ENCODE peak calls at places on chromosomes 4 and X, in nine cellular contexts. Q, E, G, A, O, F, P, R and M are unnamed samples.

GRCh38 chrX:39810901-39811300 is 286.9 kb downstream of the BCOR start:
- DNase-seq in Q (no peak), E (no peak), G (no peak), A (no peak), O (no peak), F (no peak), P (no peak), R (no peak), M (no peak)

GRCh38 chrX:3950373-3950772 is 236.9 kb upstream of the PRKX start:
- DNase-seq in Q (peak; percentile 13), E (no peak), G (no peak), A (no peak), O (no peak), F (no peak), P (no peak), R (no peak), M (no peak)

GRCh38 chr4:153612878-153613277 is 71.2 kb upstream of the TLR2 start:
- DNase-seq in Q (no peak), E (no peak), G (no peak), A (no peak), O (no peak), F (no peak), P (no peak), R (no peak), M (no peak)

GRCh38 chrX:119512145-119512800 is 44.0 kb downstream of the SLC25A5 start:
- DNase-seq in Q (peak; percentile 76), E (peak; percentile 25), G (peak; percentile 79), A (peak; percentile 79), O (peak; percentile 84), F (peak; percentile 53), P (peak; percentile 71), R (peak; percentile 65), M (no peak)

GRCh38 chr4:105520819-105521790 is 31.3 kb upstream of the ARHGEF38 start:
- DNase-seq in Q (peak; percentile 55), E (no peak), G (no peak), A (peak; percentile 63), O (peak; percentile 21), F (no peak), P (no peak), R (no peak), M (no peak)

GRCh38 chr4:153969542-153969941 is 180.7 kb upstream of the SFRP2 start:
- DNase-seq in Q (no peak), E (no peak), G (no peak), A (no peak), O (no peak), F (no peak), P (no peak), R (no peak), M (no peak)

GRCh38 chr4:8534601-8535000 is 45.6 kb upstream of the GPR78 start:
- DNase-seq in Q (no peak), E (no peak), G (no peak), A (no peak), O (no peak), F (no peak), P (no peak), R (no peak), M (no peak)

GRCh38 chr4:56728512-56728911 is 47.4 kb upstream of the HOPX start:
- DNase-seq in Q (no peak), E (no peak), G (no peak), A (no peak), O (no peak), F (no peak), P (peak; percentile 71), R (peak; percentile 82), M (peak; percentile 70)

GRCh38 chrX:44223150-44223549 is 120.3 kb downstream of the EFHC2 start:
- DNase-seq in Q (peak; percentile 61), E (no peak), G (no peak), A (no peak), O (no peak), F (no peak), P (no peak), R (no peak), M (no peak)

GRCh38 chr4:73244941-73245601 is 13.5 kb downstream of the ANKRD17 start:
- DNase-seq in Q (no peak), E (no peak), G (no peak), A (no peak), O (no peak), F (no peak), P (no peak), R (no peak), M (no peak)

GRCh38 chr4:45033676-45034410 is 307.5 kb upstream of the GNPDA2 start:
- DNase-seq in Q (no peak), E (no peak), G (peak; percentile 27), A (no peak), O (no peak), F (no peak), P (no peak), R (no peak), M (no peak)

GRCh38 chr4:8362483-8362882 is 78.0 kb downstream of the ACOX3 start:
- DNase-seq in Q (no peak), E (no peak), G (no peak), A (no peak), O (no peak), F (no peak), P (no peak), R (no peak), M (no peak)

GRCh38 chr4:73341454-73341853 is 62.6 kb upstream of the ALB start:
- DNase-seq in Q (peak; percentile 35), E (peak; percentile 16), G (peak; percentile 59), A (peak; percentile 50), O (peak; percentile 15), F (no peak), P (no peak), R (no peak), M (no peak)

GRCh38 chrX:24846551-24847170 is 152.9 kb downstream of the POLA1 start:
- DNase-seq in Q (no peak), E (no peak), G (no peak), A (no peak), O (no peak), F (no peak), P (no peak), R (no peak), M (no peak)

GRCh38 chr4:108072300-108072699 is 82.6 kb downstream of the HADH start:
- DNase-seq in Q (peak; percentile 3), E (no peak), G (no peak), A (peak; percentile 82), O (no peak), F (no peak), P (no peak), R (no peak), M (no peak)

GRCh38 chrX:76454456-76454927 is 27.0 kb downstream of the MAGEE1 start:
- DNase-seq in Q (peak; percentile 5), E (no peak), G (peak; percentile 30), A (peak; percentile 44), O (no peak), F (no peak), P (no peak), R (no peak), M (no peak)

GRCh38 chr4:123785515-123785914 is 388.9 kb downstream of the SPRY1 start:
- DNase-seq in Q (no peak), E (no peak), G (peak; percentile 66), A (no peak), O (no peak), F (no peak), P (peak; percentile 82), R (no peak), M (no peak)

GRCh38 chr4:185534850-185535761 is at the start of gene PDLIM3:
- DNase-seq in Q (peak; percentile 24), E (peak; percentile 55), G (peak; percentile 74), A (peak; percentile 77), O (peak; percentile 21), F (no peak), P (peak; percentile 91), R (peak; percentile 64), M (no peak)

GRCh38 chr4:153763404-153763803 is 3.6 kb upstream of the RNF175 start:
- DNase-seq in Q (peak; percentile 17), E (no peak), G (no peak), A (no peak), O (no peak), F (no peak), P (no peak), R (no peak), M (no peak)

DNA sequence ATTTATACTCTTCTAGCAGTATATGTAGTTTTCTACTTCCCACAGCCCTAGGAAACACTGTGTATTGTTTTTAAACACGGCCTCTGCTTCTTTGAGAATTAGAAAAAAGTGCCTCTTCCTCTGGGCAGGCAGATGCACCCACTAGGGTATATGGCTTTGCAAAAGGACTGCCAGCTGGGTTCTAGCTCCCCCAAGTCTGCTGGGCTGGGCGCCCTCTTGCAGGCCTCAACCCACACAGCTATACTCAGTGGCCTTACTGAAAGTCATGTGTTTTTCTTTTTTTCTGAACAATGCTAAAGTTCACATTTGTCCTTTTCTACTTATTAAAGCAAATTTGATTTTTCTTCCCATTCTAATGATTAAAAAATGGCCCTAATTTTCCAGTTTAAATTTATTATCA is 35.5 kb upstream of the BMPR1B start:
- DNase-seq in Q (no peak), E (no peak), G (no peak), A (no peak), O (no peak), F (no peak), P (no peak), R (no peak), M (no peak)
- TF ChIP-seq CTCF in Q (no peak), E (no peak), G (no peak), A (no peak), O (peak; percentile 6), F (no peak), P (no peak), R (no peak), M (no peak)

GRCh38 chr4:27141530-27141929 is 280.9 kb downstream of the STIM2 start:
- DNase-seq in Q (no peak), E (no peak), G (no peak), A (no peak), O (no peak), F (no peak), P (no peak), R (no peak), M (no peak)
- TF ChIP-seq CTCF in Q (no peak), E (no peak), G (no peak), A (no peak), O (no peak), F (no peak), P (no peak), R (no peak), M (no peak)

DNA sequence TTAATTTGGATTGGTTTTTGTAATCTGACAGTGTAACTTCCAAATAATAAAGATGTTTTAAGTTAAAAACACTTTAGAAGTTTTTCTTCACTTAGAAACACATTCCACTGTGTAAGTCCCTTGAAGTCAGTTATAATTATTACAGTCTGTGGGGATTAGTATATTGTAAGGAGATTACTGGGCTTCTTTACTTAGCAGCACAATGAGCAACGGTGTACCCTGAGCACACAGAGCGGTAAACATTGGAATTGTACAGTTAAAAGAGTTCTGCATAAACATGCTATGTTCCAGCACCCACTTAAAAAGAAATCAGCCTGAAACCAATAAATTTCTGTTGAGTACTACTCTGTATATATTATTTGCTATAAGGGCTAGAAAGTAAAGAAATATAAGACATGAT is 44.3 kb downstream of the CCSER1 start:
- DNase-seq in Q (no peak), E (no peak), G (no peak), A (no peak), O (no peak), F (no peak), P (no peak), R (no peak), M (no peak)
- TF ChIP-seq CTCF in Q (no peak), E (no peak), G (no peak), A (no peak), O (no peak), F (no peak), P (no peak), R (no peak), M (no peak)

DNA sequence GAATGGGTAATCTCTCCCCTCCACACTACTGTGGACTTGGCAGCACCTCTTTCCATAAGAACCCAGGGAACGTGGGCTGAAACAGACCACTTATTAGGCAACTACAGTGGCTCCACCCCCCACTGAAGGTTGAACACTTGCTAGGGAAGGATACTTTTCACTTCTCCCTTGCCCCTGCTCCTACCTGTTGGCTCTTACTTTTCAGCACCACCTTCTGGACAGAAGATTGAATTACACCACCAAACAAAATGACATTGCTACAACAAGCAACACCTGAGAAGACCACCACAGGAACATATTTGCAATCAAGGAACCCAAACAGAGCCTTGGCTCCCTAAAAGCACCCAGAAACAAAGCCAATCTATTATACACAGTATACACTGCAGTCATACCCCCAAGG is 132.1 kb upstream of the CXCL13 start:
- DNase-seq in Q (peak; percentile 6), E (no peak), G (peak; percentile 47), A (peak; percentile 48), O (no peak), F (no peak), P (no peak), R (no peak), M (no peak)
- TF ChIP-seq CTCF in Q (peak; percentile 33), E (peak; percentile 49), G (peak; percentile 70), A (peak; percentile 63), O (no peak), F (peak; percentile 20), P (no peak), R (peak; percentile 18), M (peak; percentile 49)